ENCODE peak calls at places on chromosome 15, in ten cellular contexts. U is LHCN-M2; M is LoVo; A is uterus; C is Right ventricle myocardium superior; K is endothelial cell; D is iPS-NIHi11; V is AG10803; J is activated CD4-positive, alpha-beta T cell treated with anti-CD3 and anti-CD28 coated beads for 4 hours; X is CD4-positive, alpha-beta T cell. Q is an unnamed sample.

GRCh38 chr15:50786871-50787270 is 21.4 kb upstream of the SPPL2A start:
- DNase-seq in U (no peak), M (no peak), A (no peak), C (no peak), K (no peak), D (no peak), V (peak), J (no peak), X (no peak), Q (no peak)

GRCh38 chr15:47364671-47365141 is 352.6 kb upstream of the SEMA6D start:
- DNase-seq in U (no peak), M (no peak), A (no peak), C (no peak), K (no peak), D (no peak), V (no peak), J (no peak), X (no peak), Q (peak)

GRCh38 chr15:86162676-86163075 is 83.0 kb downstream of the AGBL1 start:
- DNase-seq in U (peak), M (no peak), A (no peak), C (no peak), K (no peak), D (no peak), V (no peak), J (no peak), X (no peak), Q (no peak)

GRCh38 chr15:29270169-29270955 is 740 bp upstream of the NSMCE3 start:
- DNase-seq in U (peak), M (no peak), A (no peak), C (no peak), K (no peak), D (no peak), V (peak), J (peak), X (peak), Q (peak)

GRCh38 chr15:35307026-35307425 is 221.9 kb upstream of the NANOGP8 start:
- DNase-seq in U (no peak), M (no peak), A (no peak), C (no peak), K (no peak), D (no peak), V (no peak), J (no peak), X (no peak), Q (peak)

GRCh38 chr15:101427606-101428487 is 61.7 kb downstream of the PCSK6 start:
- DNase-seq in U (no peak), M (no peak), A (no peak), C (no peak), K (no peak), D (no peak), V (no peak), J (no peak), X (no peak), Q (no peak)

GRCh38 chr15:76285241-76285825 is 25.9 kb downstream of the ETFA start:
- DNase-seq in U (peak), M (peak), A (no peak), C (no peak), K (peak), D (peak), V (peak), J (no peak), X (no peak), Q (peak)

GRCh38 chr15:101138086-101138660 is 113.7 kb downstream of the CHSY1 start:
- DNase-seq in U (no peak), M (no peak), A (no peak), C (no peak), K (no peak), D (no peak), V (no peak), J (no peak), X (no peak), Q (peak)

GRCh38 chr15:60355148-60355857 is 42.5 kb downstream of the ANXA2 start:
- DNase-seq in U (no peak), M (no peak), A (no peak), C (no peak), K (no peak), D (no peak), V (no peak), J (no peak), X (no peak), Q (no peak)

Q was measured in osteoblast.